ENCODE peak calls at places on chromosomes 4 and X, in four cellular contexts. H is H1, D is HepG2, C is K562. I is an unnamed sample.

GRCh38 chrX:118116308-118117068 is at the start of gene KLHL13:
- DNase-seq in H (peak; percentile 50), D (no peak), C (peak; percentile 81), I (no peak)

GRCh38 chrX:135914404-135914803 is 20.9 kb downstream of the SAGE1 start:
- DNase-seq in H (no peak), D (no peak), C (peak; percentile 50), I (no peak)

GRCh38 chr4:74975848-74976824 is 43.2 kb downstream of the PARM1 start:
- DNase-seq in H (no peak), D (no peak), C (no peak), I (no peak)

GRCh38 chrX:117973175-117974075 is 143.2 kb downstream of the KLHL13 start:
- DNase-seq in H (no peak), D (no peak), C (no peak), I (no peak)

GRCh38 chrX:133926809-133927208 is 58.6 kb downstream of the GPC3 start:
- DNase-seq in H (no peak), D (no peak), C (no peak), I (no peak)

GRCh38 chr4:185534850-185535761 is at the start of gene PDLIM3:
- DNase-seq in H (peak; percentile 79), D (peak; percentile 27), C (peak; percentile 70), I (no peak)

GRCh38 chrX:15299945-15300851 is 15.2 kb downstream of the ASB11 start:
- DNase-seq in H (no peak), D (peak; percentile 7), C (peak; percentile 10), I (no peak)

GRCh38 chr4:140243345-140243753 is 89.4 kb upstream of the MAML3 start:
- DNase-seq in H (no peak), D (no peak), C (no peak), I (peak; percentile 26)

GRCh38 chr4:8046925-8047541 is 107.4 kb upstream of the AFAP1 start:
- DNase-seq in H (no peak), D (no peak), C (no peak), I (no peak)

GRCh38 chr4:60721680-60722079 is 478.4 kb upstream of the ADGRL3 start:
- DNase-seq in H (no peak), D (no peak), C (no peak), I (no peak)

GRCh38 chrX:41275661-41276609 is 58.0 kb upstream of the DDX3X start:
- DNase-seq in H (peak; percentile 62), D (peak; percentile 21), C (peak; percentile 72), I (no peak)

GRCh38 chrX:10041383-10041782 is 74.2 kb downstream of the CLDN34 start:
- DNase-seq in H (no peak), D (no peak), C (no peak), I (no peak)

GRCh38 chr4:149914521-149915115 is 99.0 kb upstream of the IQCM start:
- DNase-seq in H (peak; percentile 74), D (peak; percentile 32), C (peak; percentile 32), I (no peak)

GRCh38 chrX:46325312-46325877 is 219.8 kb downstream of the ZNF674 start:
- DNase-seq in H (no peak), D (peak; percentile 41), C (no peak), I (no peak)

GRCh38 chr4:109645874-109646591 is 57.2 kb downstream of the CASP6 start:
- DNase-seq in H (no peak), D (no peak), C (no peak), I (no peak)

GRCh38 chr4:44146516-44146915 is 302.1 kb downstream of the KCTD8 start:
- DNase-seq in H (no peak), D (no peak), C (no peak), I (no peak)

GRCh38 chr4:152100378-152101201 is 339.8 kb upstream of the GATB start:
- DNase-seq in H (peak; percentile 30), D (no peak), C (no peak), I (no peak)

GRCh38 chr4:93791570-93792195 is 36.9 kb upstream of the ATOH1 start:
- DNase-seq in H (peak; percentile 70), D (peak; percentile 50), C (peak; percentile 46), I (no peak)

GRCh38 chr4:7876096-7876993 is 63.3 kb downstream of the AFAP1 start:
- DNase-seq in H (no peak), D (peak; percentile 55), C (peak; percentile 8), I (no peak)

GRCh38 chr4:135238940-135239339 is 1037.4 kb upstream of the PABPC4L start:
- DNase-seq in H (no peak), D (no peak), C (no peak), I (no peak)

GRCh38 chr4:68883870-68884269 is 67.7 kb downstream of the UGT2A3 start:
- DNase-seq in H (no peak), D (peak; percentile 82), C (no peak), I (no peak)

GRCh38 chr4:68885545-68885944 is 66.1 kb downstream of the UGT2A3 start:
- DNase-seq in H (no peak), D (no peak), C (no peak), I (no peak)
- TF ChIP-seq CBX5 in H (no peak), D (no peak), C (no peak), I (no peak)

DNA sequence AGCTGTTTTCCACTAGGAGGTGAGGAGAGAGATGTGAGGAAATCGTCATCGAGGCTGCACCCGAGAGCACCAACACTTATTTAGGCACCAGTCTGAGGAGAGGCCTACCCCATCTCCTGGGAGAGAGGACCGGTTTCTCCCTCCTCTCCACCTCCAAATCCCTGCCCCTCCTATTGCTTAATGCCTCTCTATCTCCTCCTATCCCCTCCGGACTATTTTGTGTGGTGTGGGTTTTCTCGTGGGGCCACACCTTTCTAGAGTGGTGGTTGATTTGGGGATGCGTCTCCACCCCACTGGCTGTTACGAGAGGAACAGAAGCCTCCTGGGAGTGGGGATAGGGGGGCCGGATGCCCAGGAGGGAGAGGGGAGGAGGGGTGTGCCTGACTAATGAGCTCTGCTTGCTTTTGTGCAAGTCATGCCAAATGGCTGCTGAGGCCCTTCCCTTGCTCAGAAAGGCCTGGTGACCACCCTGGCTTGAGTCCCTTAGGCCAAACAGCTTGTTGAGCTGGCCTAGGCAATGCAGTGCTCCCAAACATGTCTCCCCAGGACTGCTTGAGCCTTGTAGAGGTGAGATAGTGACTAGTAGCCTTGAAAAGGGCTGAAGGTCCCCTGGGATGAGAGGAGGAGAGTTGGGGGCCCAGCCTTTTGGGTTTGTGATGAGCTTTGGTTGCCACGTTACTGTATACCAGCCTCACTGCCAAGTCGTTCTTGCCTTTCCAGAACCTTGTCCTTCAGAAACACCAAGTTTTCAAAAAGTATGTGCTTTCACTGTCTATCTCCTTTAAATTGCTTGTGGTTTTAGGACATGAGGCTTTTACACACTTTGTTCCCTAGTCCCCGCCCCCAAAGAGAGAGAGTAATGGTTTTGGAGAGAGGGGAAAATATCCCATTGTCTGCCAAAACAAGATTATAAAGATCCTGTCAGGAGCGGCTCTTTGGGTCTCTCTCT is 1.2 kb downstream of the MSN start:
- DNase-seq in H (peak; percentile 49), D (no peak), C (peak; percentile 75), I (peak; percentile 31)
- TF ChIP-seq CBX5 in H (no peak), D (no peak), C (no peak), I (no peak)

GRCh38 chrX:38985375-38985774 is 184.1 kb downstream of the MID1IP1 start:
- DNase-seq in H (no peak), D (no peak), C (peak; percentile 36), I (no peak)
- TF ChIP-seq CBX5 in H (no peak), D (no peak), C (no peak), I (no peak)

GRCh38 chrX:56812515-56813105 is 83.6 kb downstream of the NBDY start:
- DNase-seq in H (no peak), D (no peak), C (peak; percentile 2), I (peak; percentile 56)

GRCh38 chrX:56811599-56811998 is 82.6 kb downstream of the NBDY start:
- DNase-seq in H (no peak), D (no peak), C (no peak), I (no peak)

GRCh38 chrX:56817179-56817578 is 88.1 kb downstream of the NBDY start:
- DNase-seq in H (no peak), D (no peak), C (no peak), I (no peak)

GRCh38 chrX:56813318-56813837 is 84.3 kb downstream of the NBDY start:
- DNase-seq in H (no peak), D (no peak), C (peak; percentile 6), I (no peak)
- TF ChIP-seq CBX5 in H (no peak), D (no peak), C (no peak), I (no peak)

GRCh38 chr4:153273736-153274135 is 69.5 kb downstream of the TRIM2 start:
- DNase-seq in H (no peak), D (no peak), C (no peak), I (no peak)

GRCh38 chr4:153275380-153276276 is 68.9 kb upstream of the MND1 start:
- DNase-seq in H (no peak), D (no peak), C (no peak), I (no peak)

GRCh38 chr4:153276966-153277365 is 67.5 kb upstream of the MND1 start:
- DNase-seq in H (no peak), D (no peak), C (no peak), I (no peak)

GRCh38 chr4:153271820-153272219 is 67.6 kb downstream of the TRIM2 start:
- DNase-seq in H (no peak), D (no peak), C (no peak), I (no peak)

GRCh38 chr4:153274967-153275366 is 69.5 kb upstream of the MND1 start:
- DNase-seq in H (no peak), D (no peak), C (no peak), I (no peak)
- TF ChIP-seq CBX5 in H (no peak), D (no peak), C (no peak), I (no peak)

GRCh38 chr4:173652283-173652931 is 122.4 kb upstream of the HAND2 start:
- DNase-seq in H (no peak), D (no peak), C (no peak), I (no peak)

GRCh38 chr4:173661001-173661400 is 131.0 kb upstream of the HAND2 start:
- DNase-seq in H (no peak), D (no peak), C (no peak), I (no peak)

GRCh38 chr4:173651651-173652282 is 121.7 kb upstream of the HAND2 start:
- DNase-seq in H (no peak), D (no peak), C (no peak), I (no peak)

DNA sequence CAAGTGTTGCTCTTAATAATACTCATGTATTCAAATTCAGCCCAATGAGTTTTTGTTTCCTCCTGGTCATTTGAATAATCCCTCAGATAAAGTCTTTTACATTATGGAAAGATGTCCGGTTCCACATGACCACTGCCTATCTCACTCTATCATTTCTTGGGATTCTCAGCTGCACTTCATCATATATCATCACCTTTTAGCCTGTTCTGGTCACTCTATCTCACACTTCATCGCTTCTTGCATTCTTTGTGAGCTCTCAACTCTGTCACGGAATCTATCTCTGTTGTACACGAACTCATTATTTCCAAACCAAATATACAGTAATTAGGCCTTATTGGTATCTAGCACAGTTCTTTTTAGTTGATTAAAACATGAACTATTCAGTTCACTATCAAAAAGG is 126.9 kb upstream of the HAND2 start:
- DNase-seq in H (no peak), D (no peak), C (no peak), I (no peak)
- TF ChIP-seq CBX5 in H (no peak), D (no peak), C (no peak), I (no peak)

GRCh38 chrX:106752101-106752678 is 25.7 kb downstream of the RNF128 start:
- DNase-seq in H (no peak), D (no peak), C (no peak), I (no peak)
- TF ChIP-seq CBX5 in H (no peak), D (no peak), C (no peak), I (no peak)

I was measured in GM12878.